ENCODE peak calls at places on chromosomes 13 and 19, in ten cellular contexts. One of them, this sample, is unnamed.
A peak's percentile ranks its signal among the peaks of the same experiment; 100 is the strongest.

GRCh38 chr19:1489463-1489971 is 633 bp downstream of the PCSK4 start:
- DNase-seq in stimulated activated CD4-positive, alpha-beta T cell treated with anti-CD3 and anti-CD28 coated beads, Interleukin-2, amount 100 ng/mL, for 48 hours: no peak
- DNase-seq in astrocyte of the hippocampus: no peak
- DNase-seq in pancreas: no peak
- DNase-seq in GOT3: no peak
- DNase-seq in KG1: no peak
- DNase-seq in A172: no peak
- DNase-seq in NCI-H446: no peak
- DNase-seq in uterus: no peak
- DNase-seq in T-helper 17 cell: no peak
- DNase-seq in this sample: no peak

GRCh38 chr13:36870050-36870692 is 49.9 kb downstream of the SMAD9 start:
- DNase-seq in stimulated activated CD4-positive, alpha-beta T cell treated with anti-CD3 and anti-CD28 coated beads, Interleukin-2, amount 100 ng/mL, for 48 hours: no peak
- DNase-seq in astrocyte of the hippocampus: no peak
- DNase-seq in pancreas: no peak
- DNase-seq in GOT3: no peak
- DNase-seq in KG1: no peak
- DNase-seq in A172: no peak
- DNase-seq in NCI-H446: no peak
- DNase-seq in uterus: no peak
- DNase-seq in T-helper 17 cell: no peak
- DNase-seq in this sample: no peak

GRCh38 chr13:112740502-112741131 is 50.8 kb downstream of the ATP11A start:
- DNase-seq in stimulated activated CD4-positive, alpha-beta T cell treated with anti-CD3 and anti-CD28 coated beads, Interleukin-2, amount 100 ng/mL, for 48 hours: no peak
- DNase-seq in astrocyte of the hippocampus: peak; percentile 67
- DNase-seq in pancreas: no peak
- DNase-seq in GOT3: no peak
- DNase-seq in KG1: no peak
- DNase-seq in A172: peak; percentile 71
- DNase-seq in NCI-H446: no peak
- DNase-seq in uterus: peak; percentile 82
- DNase-seq in T-helper 17 cell: no peak
- DNase-seq in this sample: peak; percentile 82

GRCh38 chr19:39916851-39917396 is 17.5 kb downstream of the FCGBP start:
- DNase-seq in stimulated activated CD4-positive, alpha-beta T cell treated with anti-CD3 and anti-CD28 coated beads, Interleukin-2, amount 100 ng/mL, for 48 hours: no peak
- DNase-seq in astrocyte of the hippocampus: no peak
- DNase-seq in pancreas: no peak
- DNase-seq in GOT3: no peak
- DNase-seq in KG1: no peak
- DNase-seq in A172: no peak
- DNase-seq in NCI-H446: no peak
- DNase-seq in uterus: no peak
- DNase-seq in T-helper 17 cell: no peak
- DNase-seq in this sample: no peak

GRCh38 chr19:39122934-39123731 is 2.5 kb upstream of the PAK4 start:
- DNase-seq in stimulated activated CD4-positive, alpha-beta T cell treated with anti-CD3 and anti-CD28 coated beads, Interleukin-2, amount 100 ng/mL, for 48 hours: no peak
- DNase-seq in astrocyte of the hippocampus: no peak
- DNase-seq in pancreas: no peak
- DNase-seq in GOT3: no peak
- DNase-seq in KG1: no peak
- DNase-seq in A172: no peak
- DNase-seq in NCI-H446: no peak
- DNase-seq in uterus: no peak
- DNase-seq in T-helper 17 cell: no peak
- DNase-seq in this sample: no peak

GRCh38 chr19:4582980-4583842 is 23.7 kb upstream of the SEMA6B start:
- DNase-seq in stimulated activated CD4-positive, alpha-beta T cell treated with anti-CD3 and anti-CD28 coated beads, Interleukin-2, amount 100 ng/mL, for 48 hours: no peak
- DNase-seq in astrocyte of the hippocampus: peak; percentile 49
- DNase-seq in pancreas: no peak
- DNase-seq in GOT3: no peak
- DNase-seq in KG1: no peak
- DNase-seq in A172: peak; percentile 87
- DNase-seq in NCI-H446: no peak
- DNase-seq in uterus: no peak
- DNase-seq in T-helper 17 cell: no peak
- DNase-seq in this sample: peak; percentile 75

GRCh38 chr13:39942901-39943273 is 287.4 kb downstream of the COG6 start:
- DNase-seq in stimulated activated CD4-positive, alpha-beta T cell treated with anti-CD3 and anti-CD28 coated beads, Interleukin-2, amount 100 ng/mL, for 48 hours: peak; percentile 59
- DNase-seq in astrocyte of the hippocampus: peak; percentile 82
- DNase-seq in pancreas: peak; percentile 55
- DNase-seq in GOT3: peak; percentile 7
- DNase-seq in KG1: peak; percentile 60
- DNase-seq in A172: peak; percentile 71
- DNase-seq in NCI-H446: peak; percentile 61
- DNase-seq in uterus: peak; percentile 56
- DNase-seq in T-helper 17 cell: peak; percentile 45
- DNase-seq in this sample: peak; percentile 78

GRCh38 chr19:35013047-35013819 is 13.1 kb downstream of the GRAMD1A start:
- DNase-seq in stimulated activated CD4-positive, alpha-beta T cell treated with anti-CD3 and anti-CD28 coated beads, Interleukin-2, amount 100 ng/mL, for 48 hours: peak; percentile 82
- DNase-seq in astrocyte of the hippocampus: peak; percentile 86
- DNase-seq in pancreas: peak; percentile 61
- DNase-seq in GOT3: no peak
- DNase-seq in KG1: no peak
- DNase-seq in A172: peak; percentile 36
- DNase-seq in NCI-H446: no peak
- DNase-seq in uterus: peak; percentile 67
- DNase-seq in T-helper 17 cell: peak; percentile 81
- DNase-seq in this sample: peak; percentile 61

GRCh38 chr13:48908381-48909087 is 67.2 kb upstream of the FNDC3A start:
- DNase-seq in stimulated activated CD4-positive, alpha-beta T cell treated with anti-CD3 and anti-CD28 coated beads, Interleukin-2, amount 100 ng/mL, for 48 hours: no peak
- DNase-seq in astrocyte of the hippocampus: peak; percentile 72
- DNase-seq in pancreas: no peak
- DNase-seq in GOT3: no peak
- DNase-seq in KG1: no peak
- DNase-seq in A172: peak; percentile 49
- DNase-seq in NCI-H446: no peak
- DNase-seq in uterus: no peak
- DNase-seq in T-helper 17 cell: no peak
- DNase-seq in this sample: peak; percentile 37

GRCh38 chr19:16456652-16457194 is 15.0 kb downstream of the EPS15L1 start:
- DNase-seq in stimulated activated CD4-positive, alpha-beta T cell treated with anti-CD3 and anti-CD28 coated beads, Interleukin-2, amount 100 ng/mL, for 48 hours: no peak
- DNase-seq in astrocyte of the hippocampus: no peak
- DNase-seq in pancreas: no peak
- DNase-seq in GOT3: no peak
- DNase-seq in KG1: no peak
- DNase-seq in A172: no peak
- DNase-seq in NCI-H446: no peak
- DNase-seq in uterus: no peak
- DNase-seq in T-helper 17 cell: no peak
- DNase-seq in this sample: no peak

GRCh38 chr13:105278797-105279425 is 1256.6 kb downstream of the EFNB2 start:
- DNase-seq in stimulated activated CD4-positive, alpha-beta T cell treated with anti-CD3 and anti-CD28 coated beads, Interleukin-2, amount 100 ng/mL, for 48 hours: no peak
- DNase-seq in astrocyte of the hippocampus: peak; percentile 31
- DNase-seq in pancreas: no peak
- DNase-seq in GOT3: no peak
- DNase-seq in KG1: no peak
- DNase-seq in A172: no peak
- DNase-seq in NCI-H446: no peak
- DNase-seq in uterus: no peak
- DNase-seq in T-helper 17 cell: no peak
- DNase-seq in this sample: no peak

GRCh38 chr19:3346677-3347353 is 19.6 kb upstream of the NFIC start:
- DNase-seq in stimulated activated CD4-positive, alpha-beta T cell treated with anti-CD3 and anti-CD28 coated beads, Interleukin-2, amount 100 ng/mL, for 48 hours: no peak
- DNase-seq in astrocyte of the hippocampus: peak; percentile 93
- DNase-seq in pancreas: peak; percentile 97
- DNase-seq in GOT3: no peak
- DNase-seq in KG1: no peak
- DNase-seq in A172: peak; percentile 83
- DNase-seq in NCI-H446: peak; percentile 94
- DNase-seq in uterus: peak; percentile 81
- DNase-seq in T-helper 17 cell: no peak
- DNase-seq in this sample: peak; percentile 61